ENCODE peak calls at places on chromosomes 4 and X, in five cellular contexts. H is pancreas, N is tibial nerve, B is cardiac muscle cell, T is aorta. Z is an unnamed sample.

GRCh38 chrX:131763674-131764073 is 219.8 kb downstream of the OR13H1 start:
- DNase-seq in H (no peak), N (no peak), B (no peak), T (no peak), Z (no peak)

GRCh38 chrX:133726211-133726630 is 259.2 kb downstream of the GPC3 start:
- DNase-seq in H (no peak), N (no peak), B (no peak), T (no peak), Z (peak; percentile 21)

GRCh38 chr4:139666735-139667266 is 1.2 kb downstream of the MGST2 start:
- DNase-seq in H (peak; percentile 67), N (no peak), B (peak; percentile 49), T (no peak), Z (no peak)

GRCh38 chr4:39998659-39999345 is 21.1 kb upstream of the PDS5A start:
- DNase-seq in H (no peak), N (no peak), B (peak; percentile 24), T (no peak), Z (no peak)

GRCh38 chrX:33211356-33212254 is at the start of gene DMD:
- DNase-seq in H (no peak), N (no peak), B (peak; percentile 94), T (peak; percentile 76), Z (peak; percentile 60)

GRCh38 chr4:55435136-55435535 is 39.4 kb downstream of the TMEM165 start:
- DNase-seq in H (no peak), N (no peak), B (peak; percentile 10), T (no peak), Z (no peak)

GRCh38 chrX:151641564-151641963 is 53.7 kb upstream of the PRRG3 start:
- DNase-seq in H (no peak), N (no peak), B (no peak), T (no peak), Z (no peak)

GRCh38 chrX:55767100-55767499 is 49.6 kb downstream of the RRAGB start:
- DNase-seq in H (no peak), N (no peak), B (no peak), T (no peak), Z (no peak)

GRCh38 chr4:7974425-7974824 is 34.8 kb upstream of the AFAP1 start:
- DNase-seq in H (no peak), N (no peak), B (no peak), T (no peak), Z (no peak)

GRCh38 chr4:184688447-184688846 is 38.9 kb downstream of the PRIMPOL start:
- DNase-seq in H (no peak), N (no peak), B (no peak), T (no peak), Z (peak; percentile 72)

GRCh38 chr4:108367751-108368150 is 199.0 kb upstream of the LEF1 start:
- DNase-seq in H (no peak), N (no peak), B (no peak), T (no peak), Z (no peak)

GRCh38 chr4:163939597-163939996 is 445.1 kb downstream of the TMA16 start:
- DNase-seq in H (no peak), N (no peak), B (no peak), T (no peak), Z (no peak)

GRCh38 chr4:139267301-139267700 is 12.7 kb downstream of the MGARP start:
- DNase-seq in H (no peak), N (no peak), B (no peak), T (no peak), Z (no peak)

GRCh38 chr4:179867300-179867878 is 2375.8 kb upstream of the TENM3 start:
- DNase-seq in H (peak; percentile 64), N (no peak), B (peak; percentile 80), T (no peak), Z (peak; percentile 44)

GRCh38 chr4:78059524-78059889 is 2.4 kb downstream of the FRAS1 start:
- DNase-seq in H (peak; percentile 60), N (no peak), B (peak; percentile 90), T (no peak), Z (no peak)

GRCh38 chrX:107747596-107748161 is 27.9 kb downstream of the TSC22D3 start:
- DNase-seq in H (no peak), N (no peak), B (peak; percentile 65), T (peak; percentile 61), Z (no peak)

GRCh38 chr4:85151786-85152185 is 185.3 kb upstream of the WDFY3 start:
- DNase-seq in H (no peak), N (no peak), B (no peak), T (no peak), Z (no peak)

GRCh38 chr4:99151931-99152448 is 7.9 kb upstream of the ADH4 start:
- DNase-seq in H (no peak), N (no peak), B (no peak), T (no peak), Z (no peak)

GRCh38 chrX:16712116-16712824 is at the start of gene CTPS2:
- DNase-seq in H (peak; percentile 84), N (peak; percentile 23), B (peak; percentile 78), T (peak; percentile 88), Z (no peak)

GRCh38 chrX:150913511-150913910 is 15.0 kb upstream of the CD99L2 start:
- DNase-seq in H (no peak), N (no peak), B (no peak), T (no peak), Z (no peak)

GRCh38 chr4:156413411-156413985 is 459.8 kb upstream of the CTSO start:
- DNase-seq in H (no peak), N (no peak), B (no peak), T (no peak), Z (no peak)

GRCh38 chr4:118941149-118941548 is 52.5 kb downstream of the SYNPO2 start:
- DNase-seq in H (no peak), N (peak; percentile 24), B (no peak), T (no peak), Z (no peak)

GRCh38 chrX:17788439-17788838 is 51.1 kb downstream of the SCML1 start:
- DNase-seq in H (peak; percentile 72), N (peak; percentile 18), B (peak; percentile 42), T (peak; percentile 79), Z (no peak)

GRCh38 chr4:71607780-71608673 is 175.9 kb downstream of the GC start:
- DNase-seq in H (no peak), N (no peak), B (no peak), T (no peak), Z (peak; percentile 21)

GRCh38 chrX:17154001-17154400 is 207.5 kb downstream of the REPS2 start:
- DNase-seq in H (no peak), N (no peak), B (no peak), T (no peak), Z (no peak)

GRCh38 chr4:149095798-149096197 is 653.6 kb upstream of the NR3C2 start:
- DNase-seq in H (no peak), N (no peak), B (no peak), T (no peak), Z (no peak)

GRCh38 chr4:186685744-186686143 is 37.9 kb downstream of the FAT1 start:
- DNase-seq in H (no peak), N (no peak), B (no peak), T (no peak), Z (peak; percentile 59)

GRCh38 chr4:133600008-133600407 is 450.9 kb downstream of the PCDH10 start:
- DNase-seq in H (no peak), N (no peak), B (no peak), T (no peak), Z (no peak)

GRCh38 chr4:159360549-159360948 is 257.7 kb downstream of the RAPGEF2 start:
- DNase-seq in H (no peak), N (no peak), B (no peak), T (no peak), Z (peak; percentile 78)

GRCh38 chr4:119659576-119659975 is 31.0 kb upstream of the PDE5A start:
- DNase-seq in H (no peak), N (no peak), B (no peak), T (no peak), Z (no peak)

GRCh38 chr4:30386266-30386895 is 333.8 kb upstream of the PCDH7 start:
- DNase-seq in H (no peak), N (no peak), B (no peak), T (no peak), Z (peak; percentile 4)

GRCh38 chr4:188197566-188197965 is 58.3 kb downstream of the TRIML1 start:
- DNase-seq in H (no peak), N (no peak), B (no peak), T (no peak), Z (no peak)

GRCh38 chr4:74217365-74217764 is 59.4 kb downstream of the MTHFD2L start:
- DNase-seq in H (no peak), N (no peak), B (no peak), T (no peak), Z (no peak)

GRCh38 chr4:91325495-91325894 is 978.3 kb upstream of the GRID2 start:
- DNase-seq in H (no peak), N (no peak), B (no peak), T (no peak), Z (no peak)

GRCh38 chr4:179112441-179113170 is 1670.4 kb upstream of the AGA start:
- DNase-seq in H (no peak), N (no peak), B (no peak), T (no peak), Z (no peak)

GRCh38 chr4:189769131-189769530 is 171.5 kb upstream of the FRG1 start:
- DNase-seq in H (no peak), N (no peak), B (no peak), T (no peak), Z (no peak)

GRCh38 chrX:12993823-12994222 is 18.9 kb downstream of the TMSB4X start:
- DNase-seq in H (no peak), N (no peak), B (no peak), T (no peak), Z (no peak)
- H3K4me3 ChIP-seq in H (no peak overlapping the region), N (no peak overlapping the region), B (no peak overlapping the region), T (no peak overlapping the region), Z (no peak overlapping the region)

DNA sequence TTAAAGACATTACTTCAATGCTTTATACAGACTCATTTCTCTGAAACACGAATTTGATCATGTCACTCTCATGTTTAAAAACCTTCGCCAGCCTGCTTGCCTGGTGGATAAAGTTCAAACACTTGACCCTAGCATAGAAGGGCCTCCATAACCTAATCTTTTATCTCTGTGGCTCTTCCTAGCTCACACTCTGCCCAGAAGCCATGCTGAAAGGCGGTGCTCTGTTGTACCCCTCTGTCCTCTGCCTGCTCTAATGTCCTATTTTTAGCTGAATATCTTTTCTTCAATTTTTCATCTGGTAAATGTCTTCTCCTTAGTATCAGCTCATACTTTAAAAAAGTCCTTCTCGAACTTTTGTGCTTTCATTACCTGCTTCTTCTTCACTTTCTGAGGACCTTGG is 302.6 kb upstream of the BOD1L1 start:
- DNase-seq in H (no peak), N (no peak), B (no peak), T (no peak), Z (no peak)
- H3K27ac ChIP-seq in H (no peak overlapping the region), N (no peak overlapping the region), B (no peak overlapping the region), T (no peak overlapping the region), Z (no peak overlapping the region)

GRCh38 chrX:10447577-10448214 is 172.7 kb downstream of the MID1 start:
- DNase-seq in H (no peak), N (no peak), B (no peak), T (no peak), Z (no peak)
- H3K9me3 ChIP-seq in H (no peaks in the 10 kb centered on the region), N (no peaks in the 10 kb centered on the region), B (no peaks in the 10 kb centered on the region), T (no peaks in the 10 kb centered on the region), Z (no peaks in the 10 kb centered on the region)

GRCh38 chr4:38804654-38805295 is at the start of gene TLR1:
- DNase-seq in H (no peak), N (no peak), B (peak; percentile 8), T (no peak), Z (no peak)
- H3K4me3 ChIP-seq in H (peak within 1 kb of the TSS; percentile 21), N (peak within 1 kb of the TSS; percentile 25), B (no peak within 1 kb of the TSS), T (no peak within 1 kb of the TSS), Z (no peak within 1 kb of the TSS)

GRCh38 chr4:28432348-28433025 is 1571.8 kb downstream of the STIM2 start:
- DNase-seq in H (no peak), N (no peak), B (no peak), T (no peak), Z (no peak)

GRCh38 chr4:28436191-28437080 is 1575.8 kb downstream of the STIM2 start:
- DNase-seq in H (no peak), N (no peak), B (no peak), T (no peak), Z (no peak)

GRCh38 chr4:28435346-28435745 is 1574.7 kb downstream of the STIM2 start:
- DNase-seq in H (no peak), N (no peak), B (no peak), T (no peak), Z (no peak)
- H3K27ac ChIP-seq in H (no peak overlapping the region), N (no peak overlapping the region), B (no peak overlapping the region), T (no peak overlapping the region), Z (no peak overlapping the region)